ENCODE peak calls at places on chromosomes 12 and 14, in eight cellular contexts. E, J, H, X, O, S, Y and Q are unnamed samples. For H3K36me3, the result is how much of the 10 kb centered on the place peaks cover.

GRCh38 chr12:11669348-11669747 is 19.9 kb downstream of the ETV6 start:
- DNase-seq in E (no peak), J (no peak), H (no peak), X (no peak), O (no peak), S (no peak), Y (no peak), Q (no peak)

GRCh38 chr14:68655021-68655811 is 137.7 kb downstream of the ZFP36L1 start:
- DNase-seq in E (no peak), J (no peak), H (no peak), X (no peak), O (peak), S (no peak), Y (peak), Q (peak)

GRCh38 chr14:59869381-59870255 is 958 bp downstream of the RTN1 start:
- DNase-seq in E (no peak), J (no peak), H (no peak), X (no peak), O (no peak), S (no peak), Y (no peak), Q (no peak)

GRCh38 chr14:94366146-94366887 is 22.1 kb downstream of the SERPINA1 start:
- DNase-seq in E (no peak), J (no peak), H (no peak), X (no peak), O (no peak), S (no peak), Y (no peak), Q (no peak)

GRCh38 chr14:88551936-88552565 is 2.8 kb downstream of the PTPN21 start:
- DNase-seq in E (no peak), J (no peak), H (no peak), X (no peak), O (no peak), S (no peak), Y (no peak), Q (no peak)

GRCh38 chr12:63843613-63844390 is 698 bp upstream of the SRGAP1 start:
- DNase-seq in E (peak), J (peak), H (peak), X (peak), O (peak), S (no peak), Y (peak), Q (peak)

GRCh38 chr12:107600596-107601144 is 84.9 kb upstream of the PWP1 start:
- DNase-seq in E (no peak), J (no peak), H (no peak), X (no peak), O (no peak), S (no peak), Y (no peak), Q (no peak)

GRCh38 chr12:122449317-122449716 is 26.8 kb upstream of the CLIP1 start:
- DNase-seq in E (no peak), J (peak), H (no peak), X (peak), O (peak), S (no peak), Y (no peak), Q (peak)

GRCh38 chr14:49687942-49688700 is at the start of gene POLE2:
- DNase-seq in E (peak), J (peak), H (peak), X (peak), O (peak), S (no peak), Y (peak), Q (peak)

GRCh38 chr12:89343127-89343526 is 9.2 kb downstream of the DUSP6 start:
- DNase-seq in E (peak), J (no peak), H (no peak), X (peak), O (no peak), S (no peak), Y (peak), Q (no peak)

GRCh38 chr14:23237772-23238594 is at the start of gene RNF212B:
- DNase-seq in E (peak), J (peak), H (peak), X (peak), O (peak), S (no peak), Y (peak), Q (peak)

GRCh38 chr14:100657780-100658513 is 68.7 kb upstream of the DLK1 start:
- DNase-seq in E (no peak), J (no peak), H (no peak), X (no peak), O (no peak), S (no peak), Y (no peak), Q (no peak)

GRCh38 chr12:107356266-107356936 is 263.1 kb upstream of the CRY1 start:
- DNase-seq in E (no peak), J (no peak), H (no peak), X (peak), O (peak), S (no peak), Y (no peak), Q (peak)

GRCh38 chr12:9951026-9951652 is 19.0 kb upstream of the CLEC2A start:
- DNase-seq in E (no peak), J (no peak), H (peak), X (no peak), O (no peak), S (no peak), Y (no peak), Q (no peak)

GRCh38 chr14:97851438-97851995 is 1054.3 kb downstream of the VRK1 start:
- DNase-seq in E (no peak), J (no peak), H (no peak), X (no peak), O (no peak), S (no peak), Y (no peak), Q (no peak)

GRCh38 chr12:39037115-39037514 is 131.7 kb upstream of the CPNE8 start:
- DNase-seq in E (no peak), J (no peak), H (no peak), X (no peak), O (no peak), S (no peak), Y (no peak), Q (peak)

GRCh38 chr14:61145903-61146411 is 135.2 kb downstream of the TMEM30B start:
- DNase-seq in E (no peak), J (no peak), H (no peak), X (peak), O (no peak), S (peak), Y (no peak), Q (no peak)

GRCh38 chr12:91785655-91786489 is 359.8 kb downstream of the BTG1 start:
- DNase-seq in E (no peak), J (no peak), H (no peak), X (no peak), O (no peak), S (no peak), Y (no peak), Q (no peak)

GRCh38 chr14:97978336-97978735 is 1181.2 kb downstream of the VRK1 start:
- DNase-seq in E (peak), J (peak), H (peak), X (peak), O (no peak), S (peak), Y (peak), Q (peak)

GRCh38 chr12:754871-755562 is 2.6 kb downstream of the WNK1 start:
- DNase-seq in E (no peak), J (no peak), H (no peak), X (peak), O (peak), S (no peak), Y (no peak), Q (peak)

GRCh38 chr14:38405851-38406630 is 150.1 kb upstream of the CLEC14A start:
- DNase-seq in E (no peak), J (no peak), H (no peak), X (peak), O (no peak), S (no peak), Y (no peak), Q (peak)

GRCh38 chr12:43835656-43836454 is at the start of gene TMEM117:
- DNase-seq in E (peak), J (no peak), H (peak), X (peak), O (peak), S (no peak), Y (peak), Q (peak)

GRCh38 chr14:89268514-89268913 is 148.5 kb downstream of the FOXN3 start:
- DNase-seq in E (no peak), J (no peak), H (no peak), X (no peak), O (no peak), S (no peak), Y (no peak), Q (no peak)

GRCh38 chr12:104680506-104680905 is 223.8 kb downstream of the CHST11 start:
- DNase-seq in E (no peak), J (no peak), H (no peak), X (no peak), O (no peak), S (no peak), Y (no peak), Q (no peak)

GRCh38 chr14:73722581-73722980 is 8.4 kb upstream of the PNMA1 start:
- DNase-seq in E (no peak), J (no peak), H (no peak), X (no peak), O (no peak), S (no peak), Y (no peak), Q (no peak)

GRCh38 chr14:73719361-73719760 is 5.2 kb upstream of the PNMA1 start:
- DNase-seq in E (no peak), J (no peak), H (no peak), X (no peak), O (no peak), S (no peak), Y (no peak), Q (no peak)

GRCh38 chr14:73719791-73720190 is 5.6 kb upstream of the PNMA1 start:
- DNase-seq in E (no peak), J (no peak), H (no peak), X (no peak), O (no peak), S (no peak), Y (no peak), Q (no peak)

GRCh38 chr14:73720636-73721035 is 6.5 kb upstream of the PNMA1 start:
- DNase-seq in E (no peak), J (no peak), H (no peak), X (no peak), O (no peak), S (no peak), Y (no peak), Q (no peak)

GRCh38 chr14:73721101-73721821 is 7.1 kb upstream of the PNMA1 start:
- DNase-seq in E (no peak), J (no peak), H (no peak), X (no peak), O (no peak), S (no peak), Y (no peak), Q (no peak)
- H3K36me3 ChIP-seq in E (half or more), J (under half), H (half or more), X (half or more), O (half or more), S (under half), Y (half or more), Q (under half)

DNA sequence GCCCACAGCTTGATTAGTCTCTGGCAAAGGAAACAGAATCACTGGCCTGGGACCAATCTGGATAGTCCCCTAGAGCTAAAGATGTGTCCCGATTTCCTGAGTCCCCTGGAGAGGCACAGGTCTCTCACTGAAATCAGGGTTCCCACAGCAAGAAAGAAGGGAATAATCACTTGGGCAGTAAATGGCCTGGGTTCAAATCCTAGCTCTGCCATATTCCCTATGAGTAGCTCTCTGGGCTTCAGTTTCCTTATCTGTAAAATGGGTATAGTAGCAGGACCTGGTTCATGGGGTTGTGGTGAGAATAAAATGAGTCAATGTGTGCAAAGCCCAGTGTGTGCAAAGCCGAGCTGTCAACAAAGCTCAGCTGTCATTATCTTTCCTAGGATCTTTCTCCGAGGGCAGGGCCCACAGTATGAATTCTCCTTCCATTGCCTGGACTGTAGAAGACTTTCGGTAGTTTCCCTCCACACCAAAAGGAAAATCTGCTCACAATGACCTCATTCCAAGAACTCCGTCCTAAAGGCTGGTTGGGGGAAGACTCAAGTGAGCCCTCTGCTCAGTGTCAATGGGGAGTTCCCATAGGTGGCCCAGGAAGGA is 12.6 kb upstream of the NCOR2 start:
- DNase-seq in E (no peak), J (no peak), H (no peak), X (no peak), O (no peak), S (no peak), Y (no peak), Q (no peak)
- H3K4me3 ChIP-seq in E (no peak), J (no peak), H (no peak), X (no peak), O (no peak), S (no peak), Y (no peak), Q (no peak)

GRCh38 chr12:57528176-57528575 is 5.6 kb downstream of the MBD6 start:
- DNase-seq in E (no peak), J (no peak), H (no peak), X (no peak), O (no peak), S (no peak), Y (no peak), Q (no peak)
- H3K36me3 ChIP-seq in E (half or more), J (under half), H (half or more), X (half or more), O (half or more), S (under half), Y (half or more), Q (half or more)

DNA sequence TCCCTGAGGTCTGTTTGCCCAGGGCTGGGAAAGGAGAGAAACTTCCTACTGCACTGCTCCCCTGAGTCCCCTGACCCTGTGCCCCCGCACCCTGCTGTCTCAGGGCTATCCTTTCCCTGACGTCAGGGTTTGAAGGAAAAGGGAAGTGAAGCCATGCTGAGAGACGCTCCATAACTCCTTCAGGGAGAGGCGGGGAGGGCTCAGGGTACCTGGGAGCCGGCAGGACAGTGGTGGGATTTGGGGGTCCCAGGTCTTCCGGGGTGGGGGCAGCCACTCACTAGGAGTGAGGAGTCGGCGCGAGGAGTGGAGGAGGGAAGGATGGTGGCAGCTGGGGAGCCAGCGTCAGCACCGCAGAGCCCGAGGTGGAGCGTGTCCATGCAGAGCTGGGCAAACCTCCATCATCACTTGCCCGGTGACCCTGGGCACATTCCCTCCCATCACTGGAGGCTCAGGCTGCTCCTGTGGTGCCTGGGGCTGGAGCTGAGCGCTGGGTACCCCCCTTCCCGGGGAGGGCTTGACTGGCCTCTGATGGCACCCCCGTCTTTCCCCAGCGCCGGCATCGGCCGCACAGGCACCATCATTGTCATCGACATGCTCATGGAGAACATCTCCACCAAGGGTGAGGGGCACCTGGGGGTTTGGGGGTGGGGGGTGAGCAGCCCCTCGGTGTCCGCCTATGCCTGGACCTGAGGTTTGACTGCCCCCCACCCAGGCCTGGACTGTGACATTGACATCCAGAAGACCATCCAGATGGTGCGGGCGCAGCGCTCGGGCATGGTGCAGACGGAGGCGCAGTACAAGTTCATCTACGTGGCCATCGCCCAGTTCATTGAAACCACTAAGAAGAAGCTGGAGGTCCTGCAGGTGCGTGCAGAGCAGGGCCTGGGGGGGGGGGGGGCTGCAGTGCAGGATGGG is 8.5 kb downstream of the PTPN6 start:
- DNase-seq in E (peak), J (no peak), H (no peak), X (no peak), O (no peak), S (no peak), Y (no peak), Q (no peak)
- H3K4me3 ChIP-seq in E (peak), J (no peak), H (peak), X (no peak), O (no peak), S (no peak), Y (no peak), Q (no peak)

GRCh38 chr12:76798864-76799263 is 34.9 kb downstream of the ZDHHC17 start:
- DNase-seq in E (no peak), J (no peak), H (no peak), X (no peak), O (no peak), S (no peak), Y (no peak), Q (no peak)
- H3K36me3 ChIP-seq in E (under half), J (under half), H (under half), X (under half), O (under half), S (under half), Y (under half), Q (under half)

GRCh38 chr12:53955036-53955775 is 503 bp downstream of the HOXC12 start:
- DNase-seq in E (no peak), J (no peak), H (no peak), X (no peak), O (no peak), S (no peak), Y (no peak), Q (no peak)

GRCh38 chr12:53953831-53954693 is 641 bp upstream of the HOXC12 start:
- DNase-seq in E (no peak), J (no peak), H (no peak), X (no peak), O (no peak), S (no peak), Y (no peak), Q (no peak)

GRCh38 chr12:53952871-53953734 is 1.6 kb upstream of the HOXC12 start:
- DNase-seq in E (no peak), J (peak), H (no peak), X (no peak), O (peak), S (no peak), Y (no peak), Q (no peak)

GRCh38 chr12:53955776-53956250 is 1.1 kb downstream of the HOXC12 start:
- DNase-seq in E (no peak), J (no peak), H (no peak), X (no peak), O (no peak), S (no peak), Y (no peak), Q (no peak)

DNA sequence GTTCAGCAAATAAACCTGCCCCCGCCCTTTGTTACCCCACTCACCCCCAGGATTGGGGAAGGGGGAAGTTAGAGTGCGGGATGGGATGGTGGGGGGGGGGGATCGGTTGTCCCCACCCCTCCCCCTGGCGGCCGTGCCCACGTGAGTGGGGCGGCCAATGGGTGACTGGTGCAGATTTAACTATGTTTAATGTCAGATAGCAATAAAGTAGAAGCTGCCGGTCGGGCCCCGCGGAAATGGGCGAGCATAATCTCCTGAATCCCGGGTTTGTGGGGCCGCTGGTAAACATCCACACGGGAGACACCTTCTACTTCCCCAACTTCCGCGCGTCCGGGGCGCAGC is at the start of gene HOXC12:
- DNase-seq in E (no peak), J (no peak), H (no peak), X (no peak), O (no peak), S (no peak), Y (no peak), Q (no peak)
- H3K4me3 ChIP-seq in E (no peak), J (no peak), H (no peak), X (no peak), O (no peak), S (peak), Y (no peak), Q (no peak)